ENCODE peak calls at places on chromosomes 11 and 22, in seven cellular contexts. T, P, H, B, G, V and K are unnamed samples.

GRCh38 chr22:31734512-31734911 is 15.4 kb downstream of the PRR14L start:
- DNase-seq in T (no peak), P (peak; percentile 49), H (no peak), B (no peak), G (no peak), V (no peak), K (peak; percentile 13)

GRCh38 chr11:134086376-134086775 is 17.5 kb downstream of the JAM3 start:
- DNase-seq in T (no peak), P (no peak), H (no peak), B (no peak), G (no peak), V (no peak), K (no peak)

GRCh38 chr22:38799265-38800002 is 5.5 kb upstream of the DNAL4 start:
- DNase-seq in T (no peak), P (no peak), H (no peak), B (no peak), G (no peak), V (no peak), K (peak; percentile 46)

GRCh38 chr11:114762437-114762836 is 84.1 kb downstream of the NXPE2 start:
- DNase-seq in T (peak; percentile 27), P (peak; percentile 23), H (peak; percentile 23), B (peak; percentile 37), G (peak; percentile 88), V (no peak), K (peak; percentile 89)

GRCh38 chr11:118912742-118913410 is 12.8 kb downstream of the BCL9L start:
- DNase-seq in T (peak; percentile 38), P (no peak), H (no peak), B (no peak), G (no peak), V (no peak), K (no peak)

GRCh38 chr11:104795511-104796213 is 102.6 kb downstream of the CASP12 start:
- DNase-seq in T (no peak), P (no peak), H (no peak), B (no peak), G (no peak), V (no peak), K (no peak)

GRCh38 chr22:22710719-22711531 is 66.5 kb downstream of the GGTLC2 start:
- DNase-seq in T (peak; percentile 55), P (no peak), H (peak; percentile 25), B (peak; percentile 45), G (peak; percentile 93), V (no peak), K (no peak)

GRCh38 chr11:17273668-17274321 is 2.7 kb upstream of the NUCB2 start:
- DNase-seq in T (no peak), P (no peak), H (peak; percentile 37), B (no peak), G (no peak), V (no peak), K (no peak)

GRCh38 chr22:47259990-47260389 is 497.5 kb downstream of the TBC1D22A start:
- DNase-seq in T (no peak), P (no peak), H (no peak), B (no peak), G (peak; percentile 17), V (no peak), K (no peak)

GRCh38 chr11:34356918-34357645 is 728 bp downstream of the ABTB2 start:
- DNase-seq in T (peak; percentile 47), P (no peak), H (peak; percentile 44), B (peak; percentile 53), G (peak; percentile 92), V (peak; percentile 82), K (peak; percentile 91)

GRCh38 chr11:61700221-61700620 is 20.0 kb downstream of the DAGLA start:
- DNase-seq in T (no peak), P (no peak), H (no peak), B (no peak), G (no peak), V (no peak), K (no peak)

GRCh38 chr11:76769071-76769560 is 14.0 kb upstream of the TSKU start:
- DNase-seq in T (no peak), P (no peak), H (no peak), B (no peak), G (no peak), V (no peak), K (no peak)

GRCh38 chr22:42873361-42873760 is 16.3 kb upstream of the ARFGAP3 start:
- DNase-seq in T (no peak), P (no peak), H (no peak), B (no peak), G (no peak), V (no peak), K (no peak)

GRCh38 chr22:22906907-22907550 is 19.4 kb downstream of the IGLL5 start:
- DNase-seq in T (no peak), P (no peak), H (no peak), B (no peak), G (no peak), V (no peak), K (peak; percentile 37)

GRCh38 chr22:41076857-41077256 is 15.5 kb upstream of the EP300 start:
- DNase-seq in T (no peak), P (no peak), H (no peak), B (no peak), G (no peak), V (no peak), K (no peak)

GRCh38 chr11:126359431-126360048 is 4.1 kb downstream of the ST3GAL4 start:
- DNase-seq in T (peak; percentile 94), P (no peak), H (no peak), B (no peak), G (peak; percentile 94), V (peak; percentile 82), K (peak; percentile 93)

GRCh38 chr11:63916837-63917684 is at the start of gene RCOR2:
- DNase-seq in T (peak; percentile 82), P (peak; percentile 69), H (peak; percentile 88), B (peak; percentile 94), G (peak; percentile 94), V (peak; percentile 88), K (peak; percentile 93)

GRCh38 chr11:14503023-14503422 is 3.4 kb upstream of the COPB1 start:
- DNase-seq in T (no peak), P (no peak), H (no peak), B (no peak), G (no peak), V (no peak), K (no peak)

GRCh38 chr22:20131593-20131855 is at the start of gene ZDHHC8:
- DNase-seq in T (no peak), P (no peak), H (no peak), B (peak; percentile 85), G (no peak), V (no peak), K (no peak)

GRCh38 chr11:25065711-25066110 is 568.9 kb downstream of the LUZP2 start:
- DNase-seq in T (no peak), P (no peak), H (no peak), B (no peak), G (no peak), V (no peak), K (no peak)

GRCh38 chr11:27464155-27464759 is 8.3 kb downstream of the LGR4 start:
- DNase-seq in T (no peak), P (no peak), H (no peak), B (no peak), G (no peak), V (no peak), K (no peak)

GRCh38 chr11:415640-416041 is 842 bp upstream of the SIGIRR start:
- DNase-seq in T (no peak), P (no peak), H (no peak), B (no peak), G (no peak), V (no peak), K (no peak)